ENCODE peak calls at places on chromosomes 16 and 17, in eight cellular contexts. I is mucosa of descending colon; Y is adrenal gland; N is sigmoid colon; F is DND-41; Q is CD4-positive, CD25-positive, alpha-beta regulatory T cell; L is aorta; A is transverse colon. O is an unnamed sample.

GRCh38 chr16:53991181-53992056 is 287.5 kb downstream of the FTO start:
- DNase-seq in A (no peak), I (no peak), Y (no peak), N (no peak), F (peak; percentile 88), Q (no peak), L (no peak), O (no peak)

GRCh38 chr16:81035975-81036750 is 521 bp downstream of the ATMIN start:
- DNase-seq in A (peak; percentile 35), Q (peak; percentile 70), F (peak; percentile 30), L (peak; percentile 77), N (peak; percentile 72), I (peak; percentile 66), Y (peak; percentile 57), O (peak; percentile 78)

GRCh38 chr17:67082110-67082509 is 37.8 kb downstream of the CACNG1 start:
- DNase-seq in Y (no peak), L (no peak), I (no peak), N (no peak), A (no peak), F (no peak), Q (peak; percentile 83), O (peak; percentile 45)

GRCh38 chr16:9801651-9802050 is 380.6 kb downstream of the GRIN2A start:
- DNase-seq in F (no peak), N (no peak), Y (no peak), Q (no peak), A (no peak), L (no peak), I (no peak), O (no peak)

GRCh38 chr16:84380405-84380804 is 12.1 kb downstream of the ATP2C2 start:
- DNase-seq in Y (no peak), F (peak; percentile 34), L (peak; percentile 19), I (no peak), Q (no peak), A (no peak), N (no peak), O (peak; percentile 44)

GRCh38 chr17:58344047-58344790 is 7.8 kb downstream of the SUPT4H1 start:
- DNase-seq in L (peak; percentile 65), N (no peak), Y (no peak), Q (peak; percentile 94), A (peak; percentile 70), I (peak; percentile 58), F (peak; percentile 94), O (peak; percentile 62)

GRCh38 chr17:58189436-58190146 is 2.9 kb upstream of the EPX start:
- DNase-seq in Q (no peak), N (no peak), I (no peak), L (peak; percentile 86), F (no peak), Y (peak; percentile 72), A (no peak), O (no peak)

GRCh38 chr17:83067071-83067717 is 12.2 kb upstream of the METRNL start:
- DNase-seq in I (peak; percentile 20), L (peak; percentile 72), F (no peak), Q (no peak), A (peak; percentile 7), N (peak; percentile 63), Y (peak; percentile 44), O (no peak)

GRCh38 chr17:17561408-17562144 is 29.9 kb downstream of the PEMT start:
- DNase-seq in Q (no peak), F (no peak), A (peak; percentile 33), I (peak; percentile 56), N (no peak), L (peak; percentile 86), Y (peak; percentile 57), O (no peak)

GRCh38 chr16:69838417-69838990 is 76.4 kb downstream of the WWP2 start:
- DNase-seq in F (no peak), Q (no peak), N (no peak), A (peak; percentile 33), Y (no peak), I (peak; percentile 52), L (no peak), O (no peak)

GRCh38 chr16:20884240-20884556 is 16.0 kb downstream of the DCUN1D3 start:
- DNase-seq in F (peak; percentile 67), Y (no peak), N (no peak), I (no peak), A (peak; percentile 24), Q (no peak), L (no peak), O (no peak)

GRCh38 chr16:15811778-15812750 is 44.8 kb downstream of the MYH11 start:
- DNase-seq in N (peak; percentile 72), I (no peak), Y (no peak), F (no peak), L (peak; percentile 76), Q (no peak), A (no peak), O (no peak)

GRCh38 chr16:31135535-31136286 is at the start of gene PRSS8:
- DNase-seq in F (no peak), Y (no peak), Q (no peak), N (no peak), I (peak; percentile 95), L (no peak), A (peak; percentile 94), O (no peak)

DNA sequence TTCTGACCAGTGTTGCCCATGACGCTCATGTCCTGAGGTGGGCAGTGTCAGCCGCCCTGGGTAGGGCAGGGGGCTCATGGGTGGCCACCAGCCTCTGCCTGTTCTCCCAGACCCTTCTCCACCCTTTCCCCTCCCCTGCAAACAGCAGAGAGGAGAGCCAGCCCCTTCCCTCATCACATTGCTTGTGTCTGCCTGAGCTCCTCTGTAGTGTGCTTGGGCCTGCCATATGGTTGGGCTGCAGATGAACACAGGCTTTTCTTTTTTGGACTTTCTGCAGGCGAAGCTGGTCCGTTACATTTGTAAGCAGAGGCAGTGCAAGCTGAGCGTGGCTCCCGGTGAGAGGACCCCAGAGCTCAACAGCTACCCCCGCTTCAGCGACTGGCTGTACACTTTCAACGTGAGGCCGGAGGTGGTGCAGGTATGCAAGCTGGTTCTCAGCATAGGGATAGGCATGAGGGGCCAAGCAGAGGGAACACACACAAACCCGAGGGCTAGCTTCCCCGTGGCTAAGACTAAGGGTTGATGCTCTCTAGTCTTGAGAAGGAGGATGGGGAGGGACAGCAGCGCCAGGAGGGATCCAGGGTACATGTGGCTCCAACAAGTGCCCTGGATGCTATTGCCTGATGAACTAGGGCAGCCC is 80.6 kb upstream of the LGALS9 start:
- DNase-seq in Q (no peak), Y (no peak), F (no peak), I (no peak), N (no peak), L (peak; percentile 50), A (no peak), O (no peak)
- H3K4me1 ChIP-seq in Q (no peaks in the 10 kb centered on the region), Y (peaks cover 16% of the 10 kb centered on the region), F (peaks cover 14% of the 10 kb centered on the region), I (no peaks in the 10 kb centered on the region), N (peaks cover 20% of the 10 kb centered on the region), L (no peaks in the 10 kb centered on the region), A (peaks cover 18% of the 10 kb centered on the region), O (no peaks in the 10 kb centered on the region)

DNA sequence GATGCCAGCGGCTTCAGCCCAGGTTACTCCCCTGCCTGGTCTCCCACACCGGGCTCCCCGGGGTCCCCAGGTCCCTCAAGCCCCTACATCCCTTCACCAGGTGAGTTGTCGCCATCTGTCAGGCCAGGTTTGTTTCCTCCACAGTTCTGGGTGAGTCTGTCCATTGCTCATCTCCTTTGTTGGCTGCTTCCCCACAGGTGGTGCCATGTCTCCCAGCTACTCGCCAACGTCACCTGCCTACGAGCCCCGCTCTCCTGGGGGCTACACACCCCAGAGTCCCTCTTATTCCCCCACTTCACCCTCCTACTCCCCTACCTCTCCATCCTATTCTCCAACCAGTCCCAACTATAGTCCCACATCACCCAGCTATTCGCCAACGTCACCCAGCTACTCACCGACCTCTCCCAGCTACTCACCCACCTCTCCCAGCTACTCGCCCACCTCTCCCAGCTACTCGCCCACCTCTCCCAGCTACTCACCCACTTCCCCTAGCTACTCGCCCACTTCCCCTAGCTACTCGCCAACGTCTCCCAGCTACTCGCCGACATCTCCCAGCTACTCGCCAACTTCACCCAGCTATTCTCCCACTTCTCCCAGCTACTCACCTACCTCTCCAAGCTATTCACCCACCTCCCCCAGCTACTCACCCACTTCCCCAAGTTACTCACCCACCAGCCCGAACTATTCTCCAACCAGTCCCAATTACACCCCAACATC is 28.8 kb downstream of the POLR2A start:
- DNase-seq in I (no peak), L (no peak), Y (no peak), Q (no peak), A (no peak), F (no peak), N (no peak), O (no peak)
- H3K36me3 ChIP-seq in I (peaks cover 18% of the 10 kb centered on the region), L (peaks cover 7% of the 10 kb centered on the region), Y (no peaks in the 10 kb centered on the region), Q (peaks cover 65% of the 10 kb centered on the region), A (no peaks in the 10 kb centered on the region), F (peaks cover 67% of the 10 kb centered on the region), N (peaks cover 50% of the 10 kb centered on the region), O (peaks cover 15% of the 10 kb centered on the region)

DNA sequence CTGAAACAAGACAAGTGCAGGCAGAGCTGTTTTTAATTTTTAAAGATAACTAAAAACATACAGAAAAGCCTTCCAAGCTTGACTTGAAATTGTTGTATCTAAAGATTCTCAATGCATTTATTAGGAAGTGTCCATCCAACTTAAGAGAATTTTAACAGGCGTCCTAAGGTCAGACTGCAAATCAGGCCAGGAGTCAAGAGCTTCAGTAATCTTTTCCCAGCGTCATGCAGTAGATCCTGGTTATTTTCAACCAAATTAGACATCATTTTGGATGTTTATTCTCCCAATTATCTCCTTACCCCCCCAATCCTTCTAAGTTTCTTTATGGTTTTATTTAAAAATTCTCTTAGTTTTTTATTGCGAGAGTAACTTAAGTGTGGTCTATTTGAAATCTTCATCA is 702.9 kb downstream of the KCNJ2 start:
- DNase-seq in A (no peak), N (no peak), Q (no peak), F (no peak), Y (no peak), L (no peak), I (no peak), O (no peak)
- H3K4me1 ChIP-seq in A (no peaks in the 10 kb centered on the region), N (no peaks in the 10 kb centered on the region), Q (no peaks in the 10 kb centered on the region), F (no peaks in the 10 kb centered on the region), Y (no peaks in the 10 kb centered on the region), L (no peaks in the 10 kb centered on the region), I (no peaks in the 10 kb centered on the region), O (no peaks in the 10 kb centered on the region)

DNA sequence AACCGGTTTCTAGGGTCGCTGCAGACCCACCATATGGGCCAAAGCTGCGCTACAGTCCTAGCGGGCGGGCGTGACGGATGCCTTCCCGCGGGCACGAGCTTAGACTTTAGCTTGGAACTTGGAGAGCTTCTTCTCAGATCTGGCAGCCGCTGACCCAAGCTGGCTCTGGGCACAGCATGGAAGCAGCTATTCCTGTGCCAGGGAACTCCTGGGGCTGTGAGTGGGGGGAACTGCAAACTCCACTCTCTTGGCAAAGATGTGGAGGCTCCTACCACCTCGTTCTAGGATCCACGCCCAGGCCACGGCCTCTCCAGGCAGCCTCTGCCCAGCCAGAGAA is 8.8 kb downstream of the FAAP100 start:
- DNase-seq in L (no peak), F (no peak), Y (no peak), N (no peak), A (no peak), Q (no peak), I (no peak), O (no peak)
- H3K36me3 ChIP-seq in L (peaks cover 9% of the 10 kb centered on the region), F (peaks cover 89% of the 10 kb centered on the region), Y (no peaks in the 10 kb centered on the region), N (peaks cover 76% of the 10 kb centered on the region), A (no peaks in the 10 kb centered on the region), Q (peaks cover 21% of the 10 kb centered on the region), I (no peaks in the 10 kb centered on the region), O (no peaks in the 10 kb centered on the region)

O was measured in Karpas-422.